ENCODE peak calls at places on chromosome 17, in five cellular contexts. One of them, this sample, is unnamed.
A peak's percentile ranks its signal among the peaks of the same experiment; 100 is the strongest.

GRCh38 chr17:28997811-28998210 is 8.0 kb downstream of the SEZ6 start:
- DNase-seq in anterior cingulate cortex: no peak
- DNase-seq in right lobe of liver: no peak
- DNase-seq in H54: no peak
- DNase-seq in fibroblast of the aortic adventitia: no peak
- DNase-seq in this sample: no peak

GRCh38 chr17:81608082-81608481 is 28.8 kb downstream of the NPLOC4 start:
- DNase-seq in right lobe of liver: no peak
- DNase-seq in fibroblast of the aortic adventitia: no peak
- DNase-seq in H54: no peak
- DNase-seq in anterior cingulate cortex: no peak
- DNase-seq in this sample: no peak

GRCh38 chr17:17994271-17994670 is 21.6 kb downstream of the DRC3 start:
- DNase-seq in right lobe of liver: no peak
- DNase-seq in fibroblast of the aortic adventitia: peak; percentile 12
- DNase-seq in anterior cingulate cortex: no peak
- DNase-seq in H54: no peak
- DNase-seq in this sample: no peak

GRCh38 chr17:72205357-72205756 is 84.5 kb downstream of the SOX9 start:
- DNase-seq in right lobe of liver: no peak
- DNase-seq in fibroblast of the aortic adventitia: no peak
- DNase-seq in anterior cingulate cortex: no peak
- DNase-seq in H54: no peak
- DNase-seq in this sample: no peak

GRCh38 chr17:2709173-2709661 is 2.3 kb downstream of the CLUH start:
- DNase-seq in right lobe of liver: peak; percentile 83
- DNase-seq in anterior cingulate cortex: no peak
- DNase-seq in fibroblast of the aortic adventitia: peak; percentile 32
- DNase-seq in H54: no peak
- DNase-seq in this sample: no peak

GRCh38 chr17:7307686-7308624 is 527 bp downstream of the EIF5A start:
- DNase-seq in H54: no peak
- DNase-seq in right lobe of liver: peak; percentile 69
- DNase-seq in fibroblast of the aortic adventitia: peak; percentile 34
- DNase-seq in anterior cingulate cortex: no peak
- DNase-seq in this sample: no peak

GRCh38 chr17:2946130-2946529 is 117.3 kb downstream of the OR1D5 start:
- DNase-seq in H54: no peak
- DNase-seq in right lobe of liver: no peak
- DNase-seq in fibroblast of the aortic adventitia: no peak
- DNase-seq in anterior cingulate cortex: no peak
- DNase-seq in this sample: no peak

GRCh38 chr17:9072626-9073339 is 51.5 kb downstream of the NTN1 start:
- DNase-seq in fibroblast of the aortic adventitia: peak; percentile 34
- DNase-seq in anterior cingulate cortex: no peak
- DNase-seq in H54: no peak
- DNase-seq in right lobe of liver: peak; percentile 67
- DNase-seq in this sample: no peak

GRCh38 chr17:64615025-64615677 is 47.0 kb downstream of the SMURF2 start:
- DNase-seq in H54: no peak
- DNase-seq in anterior cingulate cortex: no peak
- DNase-seq in fibroblast of the aortic adventitia: peak; percentile 79
- DNase-seq in right lobe of liver: no peak
- DNase-seq in this sample: no peak

GRCh38 chr17:37648555-37648954 is 5.3 kb upstream of the DDX52 start:
- DNase-seq in fibroblast of the aortic adventitia: peak; percentile 71
- DNase-seq in H54: no peak
- DNase-seq in right lobe of liver: no peak
- DNase-seq in anterior cingulate cortex: no peak
- DNase-seq in this sample: no peak

GRCh38 chr17:2722611-2723010 is 11.0 kb upstream of the CLUH start:
- DNase-seq in right lobe of liver: no peak
- DNase-seq in fibroblast of the aortic adventitia: no peak
- DNase-seq in H54: no peak
- DNase-seq in anterior cingulate cortex: no peak
- DNase-seq in this sample: no peak

GRCh38 chr17:74332017-74332650 is 6.1 kb downstream of the KIF19 start:
- DNase-seq in fibroblast of the aortic adventitia: no peak
- DNase-seq in anterior cingulate cortex: no peak
- DNase-seq in right lobe of liver: no peak
- DNase-seq in H54: no peak
- DNase-seq in this sample: no peak

GRCh38 chr17:40015005-40015997 is at the start of gene CSF3:
- DNase-seq in fibroblast of the aortic adventitia: peak; percentile 37
- DNase-seq in right lobe of liver: no peak
- DNase-seq in anterior cingulate cortex: no peak
- DNase-seq in H54: no peak
- DNase-seq in this sample: no peak

GRCh38 chr17:76458580-76459490 is 5.9 kb upstream of the UBE2O start:
- DNase-seq in H54: peak; percentile 62
- DNase-seq in fibroblast of the aortic adventitia: peak; percentile 61
- DNase-seq in right lobe of liver: no peak
- DNase-seq in anterior cingulate cortex: no peak
- DNase-seq in this sample: no peak

GRCh38 chr17:2337152-2337810 is at the start of gene SGSM2:
- DNase-seq in right lobe of liver: peak; percentile 72
- DNase-seq in fibroblast of the aortic adventitia: peak; percentile 16
- DNase-seq in anterior cingulate cortex: no peak
- DNase-seq in H54: peak; percentile 59
- DNase-seq in this sample: peak; percentile 28

GRCh38 chr17:73340093-73340596 is 28.3 kb upstream of the CDC42EP4 start:
- DNase-seq in fibroblast of the aortic adventitia: peak; percentile 94
- DNase-seq in anterior cingulate cortex: no peak
- DNase-seq in H54: peak; percentile 93
- DNase-seq in right lobe of liver: no peak
- DNase-seq in this sample: no peak

GRCh38 chr17:46811978-46812583 is 6.4 kb downstream of the WNT3 start:
- DNase-seq in H54: peak; percentile 85
- DNase-seq in fibroblast of the aortic adventitia: peak; percentile 43
- DNase-seq in anterior cingulate cortex: no peak
- DNase-seq in right lobe of liver: no peak
- DNase-seq in this sample: no peak

GRCh38 chr17:4276514-4276913 is 12.7 kb upstream of the ANKFY1 start:
- DNase-seq in anterior cingulate cortex: no peak
- DNase-seq in fibroblast of the aortic adventitia: peak; percentile 13
- DNase-seq in right lobe of liver: no peak
- DNase-seq in H54: no peak
- DNase-seq in this sample: no peak

GRCh38 chr17:3557768-3558583 is at the start of gene TRPV3:
- DNase-seq in right lobe of liver: peak; percentile 58
- DNase-seq in fibroblast of the aortic adventitia: peak; percentile 56
- DNase-seq in anterior cingulate cortex: no peak
- DNase-seq in H54: peak; percentile 72
- DNase-seq in this sample: peak; percentile 23

GRCh38 chr17:78342438-78343098 is 17.3 kb downstream of the SOCS3 start:
- DNase-seq in H54: peak; percentile 86
- DNase-seq in anterior cingulate cortex: no peak
- DNase-seq in fibroblast of the aortic adventitia: peak; percentile 95
- DNase-seq in right lobe of liver: no peak
- DNase-seq in this sample: no peak

GRCh38 chr17:74165811-74166365 is 37.6 kb upstream of the RPL38 start:
- DNase-seq in fibroblast of the aortic adventitia: no peak
- DNase-seq in anterior cingulate cortex: no peak
- DNase-seq in H54: no peak
- DNase-seq in right lobe of liver: no peak
- DNase-seq in this sample: no peak